ENCODE peak calls at places on chromosomes 5 and 9, in six cellular contexts. J is NCI-H2171, D is NCI-H460, R is body of pancreas, N is T-helper 22 cell, U is SW 1271. Z is an unnamed sample.
A peak's percentile ranks its signal among the peaks of the same experiment; 100 is the strongest.

GRCh38 chr5:159732220-159732619 is 184.1 kb upstream of the ADRA1B start:
- DNase-seq in D (no peak), R (no peak), J (no peak), N (no peak), U (no peak), Z (no peak)

GRCh38 chr5:65539827-65540226 is 23.1 kb downstream of the CENPK start:
- DNase-seq in J (no peak), U (no peak), R (no peak), N (no peak), D (no peak), Z (peak; percentile 35)

GRCh38 chr5:2889946-2890475 is 138.5 kb upstream of the IRX2 start:
- DNase-seq in N (no peak), U (no peak), D (no peak), J (no peak), R (no peak), Z (no peak)

GRCh38 chr5:135662683-135663082 is 83.9 kb upstream of the CXCL14 start:
- DNase-seq in N (no peak), D (no peak), J (no peak), R (no peak), U (no peak), Z (no peak)

GRCh38 chr9:98726735-98727134 is 18.0 kb upstream of the GABBR2 start:
- DNase-seq in J (peak; percentile 7), R (no peak), N (no peak), D (no peak), U (no peak), Z (no peak)

GRCh38 chr9:111038336-111039202 is at the start of gene LPAR1:
- DNase-seq in D (no peak), R (peak; percentile 75), N (no peak), U (peak; percentile 53), J (no peak), Z (no peak)

GRCh38 chr5:24804221-24804681 is 159.5 kb upstream of the CDH10 start:
- DNase-seq in D (no peak), N (no peak), J (no peak), R (no peak), U (no peak), Z (no peak)

GRCh38 chr5:127072861-127073846 is at the start of gene C5orf63:
- DNase-seq in N (peak; percentile 28), R (peak; percentile 70), D (peak; percentile 49), U (no peak), J (no peak), Z (no peak)

GRCh38 chr5:111680737-111681413 is 76.1 kb downstream of the NREP start:
- DNase-seq in N (no peak), R (peak; percentile 65), D (peak; percentile 90), J (peak; percentile 47), U (peak; percentile 8), Z (peak; percentile 76)

GRCh38 chr5:42037379-42037932 is 112.4 kb downstream of the FBXO4 start:
- DNase-seq in J (no peak), D (no peak), R (no peak), N (no peak), U (no peak), Z (no peak)

GRCh38 chr5:34583167-34583566 is 73.0 kb upstream of the RAI14 start:
- DNase-seq in U (no peak), D (no peak), N (no peak), R (no peak), J (no peak), Z (no peak)

GRCh38 chr5:128216860-128217531 is 133.4 kb downstream of the SLC12A2 start:
- DNase-seq in J (no peak), U (no peak), R (no peak), N (no peak), D (no peak), Z (peak; percentile 50)

GRCh38 chr9:27614551-27614950 is 41.3 kb upstream of the C9orf72 start:
- DNase-seq in D (no peak), N (no peak), R (no peak), U (no peak), J (no peak), Z (no peak)

GRCh38 chr9:127199001-127199791 is 65.4 kb upstream of the GARNL3 start:
- DNase-seq in J (peak; percentile 64), N (peak; percentile 41), U (no peak), R (peak; percentile 84), D (peak; percentile 79), Z (no peak)

GRCh38 chr5:172450861-172451695 is 3.2 kb downstream of the SH3PXD2B start:
- DNase-seq in J (no peak), R (peak; percentile 53), D (no peak), U (no peak), N (no peak), Z (no peak)

GRCh38 chr9:121326130-121326838 is 43.8 kb downstream of the STOM start:
- DNase-seq in N (no peak), U (no peak), J (no peak), R (peak; percentile 46), D (peak; percentile 34), Z (no peak)

GRCh38 chr5:178471666-178472065 is 118.5 kb downstream of the COL23A1 start:
- DNase-seq in N (no peak), D (no peak), R (no peak), J (no peak), U (no peak), Z (no peak)

GRCh38 chr5:41418220-41419031 is 92.0 kb downstream of the PLCXD3 start:
- DNase-seq in U (peak; percentile 40), R (no peak), J (no peak), N (no peak), D (no peak), Z (no peak)

GRCh38 chr5:170159101-170159698 is 53.5 kb downstream of the FOXI1 start:
- DNase-seq in U (peak; percentile 55), N (no peak), R (no peak), J (no peak), D (no peak), Z (no peak)

GRCh38 chr5:104297076-104297475 is 734.5 kb upstream of the NUDT12 start:
- DNase-seq in U (no peak), N (no peak), J (no peak), R (no peak), D (no peak), Z (no peak)

Z was measured in keratinocyte.